ENCODE peak calls at places on chromosomes 7 and 10, in six cellular contexts. One of them, this sample, is unnamed.

GRCh38 chr7:2530076-2530967 is 10.7 kb downstream of the LFNG start:
- DNase-seq in IMR-90: no peak
- DNase-seq in Calu3: peak; percentile 58
- DNase-seq in endothelial cell: peak; percentile 4
- DNase-seq in AG04449: no peak
- DNase-seq in fibroblast of mammary gland: peak; percentile 26
- DNase-seq in this sample: no peak

GRCh38 chr10:110527731-110528171 is 30.0 kb downstream of the DUSP5 start:
- DNase-seq in IMR-90: no peak
- DNase-seq in Calu3: no peak
- DNase-seq in endothelial cell: no peak
- DNase-seq in AG04449: no peak
- DNase-seq in fibroblast of mammary gland: peak; percentile 45
- DNase-seq in this sample: peak; percentile 86

GRCh38 chr7:80632074-80632473 is 6.4 kb upstream of the CD36 start:
- DNase-seq in IMR-90: peak; percentile 18
- DNase-seq in Calu3: no peak
- DNase-seq in endothelial cell: no peak
- DNase-seq in AG04449: no peak
- DNase-seq in fibroblast of mammary gland: no peak
- DNase-seq in this sample: no peak

GRCh38 chr10:4685495-4685894 is 140.5 kb upstream of the AKR1E2 start:
- DNase-seq in IMR-90: no peak
- DNase-seq in Calu3: no peak
- DNase-seq in endothelial cell: no peak
- DNase-seq in AG04449: no peak
- DNase-seq in fibroblast of mammary gland: no peak
- DNase-seq in this sample: no peak

GRCh38 chr7:27166475-27167169 is 1.3 kb upstream of the HOXA9 start:
- DNase-seq in IMR-90: no peak
- DNase-seq in Calu3: no peak
- DNase-seq in endothelial cell: no peak
- DNase-seq in AG04449: no peak
- DNase-seq in fibroblast of mammary gland: peak; percentile 34
- DNase-seq in this sample: no peak

GRCh38 chr10:96509017-96509641 is 4.6 kb downstream of the TLL2 start:
- DNase-seq in IMR-90: peak; percentile 78
- DNase-seq in Calu3: no peak
- DNase-seq in endothelial cell: no peak
- DNase-seq in AG04449: peak; percentile 80
- DNase-seq in fibroblast of mammary gland: peak; percentile 42
- DNase-seq in this sample: peak; percentile 16

GRCh38 chr7:29839302-29839701 is 33.0 kb downstream of the WIPF3 start:
- DNase-seq in IMR-90: peak; percentile 66
- DNase-seq in Calu3: no peak
- DNase-seq in endothelial cell: no peak
- DNase-seq in AG04449: peak; percentile 21
- DNase-seq in fibroblast of mammary gland: peak; percentile 83
- DNase-seq in this sample: no peak

GRCh38 chr7:91181949-91182348 is 82.3 kb upstream of the FZD1 start:
- DNase-seq in IMR-90: peak; percentile 32
- DNase-seq in Calu3: no peak
- DNase-seq in endothelial cell: no peak
- DNase-seq in AG04449: no peak
- DNase-seq in fibroblast of mammary gland: peak; percentile 67
- DNase-seq in this sample: no peak

GRCh38 chr10:132884041-132884440 is 58.3 kb downstream of the CFAP46 start:
- DNase-seq in IMR-90: no peak
- DNase-seq in Calu3: no peak
- DNase-seq in endothelial cell: no peak
- DNase-seq in AG04449: no peak
- DNase-seq in fibroblast of mammary gland: no peak
- DNase-seq in this sample: no peak

GRCh38 chr7:158432369-158433270 is 155.0 kb downstream of the PTPRN2 start:
- DNase-seq in IMR-90: no peak
- DNase-seq in Calu3: peak; percentile 87
- DNase-seq in endothelial cell: no peak
- DNase-seq in AG04449: no peak
- DNase-seq in fibroblast of mammary gland: peak; percentile 77
- DNase-seq in this sample: no peak

GRCh38 chr10:70378122-70378521 is 4.3 kb downstream of the LRRC20 start:
- DNase-seq in IMR-90: peak; percentile 95
- DNase-seq in Calu3: peak; percentile 54
- DNase-seq in endothelial cell: no peak
- DNase-seq in AG04449: peak; percentile 83
- DNase-seq in fibroblast of mammary gland: peak; percentile 92
- DNase-seq in this sample: peak; percentile 69

GRCh38 chr7:27112960-27113949 is 10.8 kb upstream of the HOXA2 start:
- DNase-seq in IMR-90: peak; percentile 95
- DNase-seq in Calu3: peak; percentile 67
- DNase-seq in endothelial cell: no peak
- DNase-seq in AG04449: no peak
- DNase-seq in fibroblast of mammary gland: peak; percentile 91
- DNase-seq in this sample: peak; percentile 37

GRCh38 chr10:86671419-86671818 is 3.1 kb downstream of the LDB3 start:
- DNase-seq in IMR-90: no peak
- DNase-seq in Calu3: peak; percentile 61
- DNase-seq in endothelial cell: no peak
- DNase-seq in AG04449: no peak
- DNase-seq in fibroblast of mammary gland: no peak
- DNase-seq in this sample: no peak

GRCh38 chr7:21507627-21508343 is 35.1 kb upstream of the DNAH11 start:
- DNase-seq in IMR-90: peak; percentile 42
- DNase-seq in Calu3: peak; percentile 80
- DNase-seq in endothelial cell: peak; percentile 50
- DNase-seq in AG04449: no peak
- DNase-seq in fibroblast of mammary gland: peak; percentile 47
- DNase-seq in this sample: peak; percentile 63

GRCh38 chr7:73647725-73648592 is 19.7 kb upstream of the VPS37D start:
- DNase-seq in IMR-90: no peak
- DNase-seq in Calu3: no peak
- DNase-seq in endothelial cell: no peak
- DNase-seq in AG04449: no peak
- DNase-seq in fibroblast of mammary gland: no peak
- DNase-seq in this sample: no peak

GRCh38 chr10:34658934-34659333 is 156.2 kb downstream of the PARD3 start:
- DNase-seq in IMR-90: no peak
- DNase-seq in Calu3: no peak
- DNase-seq in endothelial cell: no peak
- DNase-seq in AG04449: no peak
- DNase-seq in fibroblast of mammary gland: no peak
- DNase-seq in this sample: no peak

GRCh38 chr7:130695840-130696239 is 9.5 kb upstream of the TSGA13 start:
- DNase-seq in IMR-90: peak; percentile 45
- DNase-seq in Calu3: peak; percentile 9
- DNase-seq in endothelial cell: no peak
- DNase-seq in AG04449: no peak
- DNase-seq in fibroblast of mammary gland: peak; percentile 59
- DNase-seq in this sample: peak; percentile 16

GRCh38 chr10:45495438-45496152 is 121.6 kb downstream of the ALOX5 start:
- DNase-seq in IMR-90: no peak
- DNase-seq in Calu3: no peak
- DNase-seq in endothelial cell: no peak
- DNase-seq in AG04449: no peak
- DNase-seq in fibroblast of mammary gland: peak; percentile 41
- DNase-seq in this sample: no peak

GRCh38 chr7:157397751-157398691 is 61.2 kb downstream of the DNAJB6 start:
- DNase-seq in IMR-90: peak; percentile 81
- DNase-seq in Calu3: peak; percentile 58
- DNase-seq in endothelial cell: peak; percentile 48
- DNase-seq in AG04449: peak; percentile 34
- DNase-seq in fibroblast of mammary gland: peak; percentile 60
- DNase-seq in this sample: peak; percentile 88
- TF ChIP-seq CTCF in IMR-90: peak; percentile 47
- TF ChIP-seq CTCF in Calu3: peak; percentile 28
- TF ChIP-seq CTCF in endothelial cell: no peak
- TF ChIP-seq CTCF in AG04449: peak; percentile 55
- TF ChIP-seq CTCF in fibroblast of mammary gland: peak; percentile 60
- TF ChIP-seq CTCF in this sample: peak; percentile 71

GRCh38 chr7:100629117-100629711 is 12.1 kb downstream of the TFR2 start:
- DNase-seq in IMR-90: no peak
- DNase-seq in Calu3: peak; percentile 38
- DNase-seq in endothelial cell: peak; percentile 71
- DNase-seq in AG04449: no peak
- DNase-seq in fibroblast of mammary gland: peak; percentile 25
- DNase-seq in this sample: peak; percentile 33
- TF ChIP-seq CTCF in IMR-90: peak; percentile 34
- TF ChIP-seq CTCF in Calu3: no peak
- TF ChIP-seq CTCF in endothelial cell: peak; percentile 44
- TF ChIP-seq CTCF in AG04449: peak; percentile 39
- TF ChIP-seq CTCF in fibroblast of mammary gland: peak; percentile 41
- TF ChIP-seq CTCF in this sample: peak; percentile 42

GRCh38 chr7:150389532-150389816 is 10.3 kb downstream of the ZNF775 start:
- DNase-seq in IMR-90: peak; percentile 19
- DNase-seq in Calu3: no peak
- DNase-seq in endothelial cell: no peak
- DNase-seq in AG04449: no peak
- DNase-seq in fibroblast of mammary gland: no peak
- DNase-seq in this sample: no peak

GRCh38 chr7:150388306-150388705 is 9.2 kb downstream of the ZNF775 start:
- DNase-seq in IMR-90: no peak
- DNase-seq in Calu3: no peak
- DNase-seq in endothelial cell: no peak
- DNase-seq in AG04449: no peak
- DNase-seq in fibroblast of mammary gland: no peak
- DNase-seq in this sample: no peak

GRCh38 chr7:150390206-150390605 is 11.1 kb downstream of the ZNF775 start:
- DNase-seq in IMR-90: peak; percentile 79
- DNase-seq in Calu3: no peak
- DNase-seq in endothelial cell: no peak
- DNase-seq in AG04449: no peak
- DNase-seq in fibroblast of mammary gland: peak; percentile 69
- DNase-seq in this sample: no peak

GRCh38 chr7:150385240-150385830 is 6.2 kb downstream of the ZNF775 start:
- DNase-seq in IMR-90: no peak
- DNase-seq in Calu3: no peak
- DNase-seq in endothelial cell: no peak
- DNase-seq in AG04449: no peak
- DNase-seq in fibroblast of mammary gland: no peak
- DNase-seq in this sample: no peak

DNA sequence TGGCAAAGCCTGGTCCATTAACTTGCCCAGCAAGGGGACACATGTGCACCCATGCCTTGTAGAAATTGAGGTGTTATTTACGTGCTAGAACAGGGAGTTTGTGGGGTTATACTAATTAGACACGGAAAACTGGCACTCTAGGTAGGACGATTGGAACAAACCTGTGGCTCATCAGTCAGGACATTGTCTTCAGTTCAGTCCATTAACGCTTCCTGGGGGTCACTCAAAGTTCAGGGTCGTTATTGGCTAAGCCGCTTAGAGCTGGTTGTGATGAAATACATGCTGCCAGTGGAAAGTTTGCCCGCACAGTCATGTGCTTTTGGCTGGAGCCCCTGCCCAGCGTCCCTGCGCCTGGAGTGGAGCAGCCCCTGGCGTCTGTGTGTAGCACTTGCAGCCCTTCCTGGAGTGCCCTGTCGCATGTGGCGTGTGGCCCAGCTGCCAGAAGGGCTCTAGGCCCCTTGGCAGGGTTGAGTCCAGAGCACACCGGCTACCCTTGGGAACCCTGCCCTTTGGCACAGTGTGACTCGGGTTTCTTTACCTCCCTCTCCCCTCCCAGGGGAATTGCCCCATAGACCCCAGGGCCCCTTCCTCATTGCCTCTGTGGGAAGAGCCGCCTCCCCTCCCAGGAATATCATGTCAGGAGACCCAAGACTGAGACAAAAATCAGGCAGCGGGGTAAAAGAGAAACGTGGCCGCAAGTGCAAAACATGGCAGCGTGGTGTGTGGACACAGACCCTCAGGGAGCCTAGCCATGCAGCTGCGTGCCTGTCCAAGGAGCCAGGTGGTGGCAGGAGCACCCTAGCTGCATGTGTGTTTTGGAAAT is 9.8 kb downstream of the ZNF775 start:
- DNase-seq in IMR-90: peak; percentile 65
- DNase-seq in Calu3: no peak
- DNase-seq in endothelial cell: no peak
- DNase-seq in AG04449: no peak
- DNase-seq in fibroblast of mammary gland: peak; percentile 34
- DNase-seq in this sample: peak; percentile 43
- TF ChIP-seq CTCF in IMR-90: peak; percentile 61
- TF ChIP-seq CTCF in Calu3: no peak
- TF ChIP-seq CTCF in endothelial cell: no peak
- TF ChIP-seq CTCF in AG04449: peak; percentile 34
- TF ChIP-seq CTCF in fibroblast of mammary gland: peak; percentile 19
- TF ChIP-seq CTCF in this sample: peak; percentile 51

GRCh38 chr7:152344253-152344652 is 91.5 kb downstream of the KMT2C start:
- DNase-seq in IMR-90: peak; percentile 54
- DNase-seq in Calu3: no peak
- DNase-seq in endothelial cell: no peak
- DNase-seq in AG04449: no peak
- DNase-seq in fibroblast of mammary gland: peak; percentile 11
- DNase-seq in this sample: no peak

GRCh38 chr7:152338553-152338952 is 97.2 kb downstream of the KMT2C start:
- DNase-seq in IMR-90: peak; percentile 43
- DNase-seq in Calu3: no peak
- DNase-seq in endothelial cell: no peak
- DNase-seq in AG04449: no peak
- DNase-seq in fibroblast of mammary gland: peak; percentile 25
- DNase-seq in this sample: no peak

GRCh38 chr7:152341914-152342236 is 93.9 kb downstream of the KMT2C start:
- DNase-seq in IMR-90: no peak
- DNase-seq in Calu3: no peak
- DNase-seq in endothelial cell: no peak
- DNase-seq in AG04449: no peak
- DNase-seq in fibroblast of mammary gland: no peak
- DNase-seq in this sample: no peak

GRCh38 chr7:152342796-152343195 is 93.0 kb downstream of the KMT2C start:
- DNase-seq in IMR-90: no peak
- DNase-seq in Calu3: no peak
- DNase-seq in endothelial cell: no peak
- DNase-seq in AG04449: no peak
- DNase-seq in fibroblast of mammary gland: no peak
- DNase-seq in this sample: no peak

DNA sequence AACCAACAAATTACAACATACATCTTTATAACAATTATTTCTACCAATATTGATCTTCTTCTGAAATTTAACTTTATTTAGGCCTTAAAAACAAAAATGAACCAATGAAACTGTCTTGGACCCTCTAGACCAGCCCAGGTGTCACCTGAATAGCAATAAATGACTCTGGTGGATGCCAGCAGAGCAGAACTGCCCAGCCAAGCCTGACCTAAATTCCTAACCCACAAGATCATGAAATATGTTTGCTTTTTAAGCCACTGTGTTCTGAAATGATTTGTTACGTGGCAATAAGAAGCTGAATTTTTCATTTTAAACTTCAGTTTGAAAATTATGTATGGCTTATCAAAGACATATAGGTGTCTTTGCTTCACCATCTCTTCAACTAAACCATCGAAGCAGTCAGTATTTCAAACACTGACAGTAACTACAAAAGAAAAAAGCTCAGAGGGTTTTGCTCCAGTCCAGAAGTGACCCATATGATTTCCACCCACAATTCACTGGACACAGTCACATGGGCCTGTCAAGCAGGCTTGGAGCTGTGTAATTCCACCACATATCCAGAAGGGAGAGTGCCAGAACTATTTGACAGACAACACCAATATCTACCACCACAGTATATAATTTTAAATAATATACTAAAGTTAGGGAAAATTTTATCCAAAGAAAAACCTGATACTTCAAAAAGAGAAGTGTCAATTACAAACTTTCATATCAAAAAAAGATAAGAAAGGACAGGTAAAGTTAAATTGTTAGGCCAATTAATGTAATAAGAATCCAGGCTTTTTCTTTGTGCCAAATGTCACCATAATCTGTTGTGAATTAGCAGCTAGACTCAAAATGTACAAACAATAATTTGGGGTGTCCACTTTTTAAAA is 94.5 kb downstream of the KMT2C start:
- DNase-seq in IMR-90: peak; percentile 72
- DNase-seq in Calu3: peak; percentile 32
- DNase-seq in endothelial cell: peak; percentile 22
- DNase-seq in AG04449: no peak
- DNase-seq in fibroblast of mammary gland: peak; percentile 79
- DNase-seq in this sample: peak; percentile 71
- TF ChIP-seq CTCF in IMR-90: peak; percentile 66
- TF ChIP-seq CTCF in Calu3: peak; percentile 24
- TF ChIP-seq CTCF in endothelial cell: no peak
- TF ChIP-seq CTCF in AG04449: peak; percentile 42
- TF ChIP-seq CTCF in fibroblast of mammary gland: peak; percentile 63
- TF ChIP-seq CTCF in this sample: peak; percentile 54

This sample was measured in cardiac muscle cell.